ENCODE peak calls at places on chromosomes 13 and 19, in five cellular contexts. One of them, this sample, is unnamed.

GRCh38 chr13:76225815-76226489 is 589.8 kb downstream of the LMO7 start:
- DNase-seq in activated CD8-positive, alpha-beta memory T cell treated with anti-CD3 and anti-CD28 coated beads for 4 hours: no peak
- DNase-seq in RCC 7860: no peak
- DNase-seq in CD4-positive, alpha-beta T cell: no peak
- DNase-seq in NCI-H345: no peak
- DNase-seq in this sample: no peak

GRCh38 chr19:56868446-56868845 is 27.9 kb upstream of the PEG3 start:
- DNase-seq in activated CD8-positive, alpha-beta memory T cell treated with anti-CD3 and anti-CD28 coated beads for 4 hours: no peak
- DNase-seq in RCC 7860: no peak
- DNase-seq in CD4-positive, alpha-beta T cell: no peak
- DNase-seq in NCI-H345: no peak
- DNase-seq in this sample: no peak

GRCh38 chr13:110419391-110419791 is 112.3 kb downstream of the COL4A2 start:
- DNase-seq in CD4-positive, alpha-beta T cell: no peak
- DNase-seq in RCC 7860: no peak
- DNase-seq in NCI-H345: no peak
- DNase-seq in activated CD8-positive, alpha-beta memory T cell treated with anti-CD3 and anti-CD28 coated beads for 4 hours: no peak
- DNase-seq in this sample: no peak

GRCh38 chr13:51246411-51247298 is 24.5 kb downstream of the FAM124A start:
- DNase-seq in CD4-positive, alpha-beta T cell: no peak
- DNase-seq in RCC 7860: no peak
- DNase-seq in NCI-H345: peak
- DNase-seq in activated CD8-positive, alpha-beta memory T cell treated with anti-CD3 and anti-CD28 coated beads for 4 hours: no peak
- DNase-seq in this sample: no peak

GRCh38 chr19:28519950-28520861 is 692.7 kb downstream of the UQCRFS1 start:
- DNase-seq in activated CD8-positive, alpha-beta memory T cell treated with anti-CD3 and anti-CD28 coated beads for 4 hours: no peak
- DNase-seq in NCI-H345: peak
- DNase-seq in RCC 7860: no peak
- DNase-seq in CD4-positive, alpha-beta T cell: no peak
- DNase-seq in this sample: no peak

GRCh38 chr19:19217110-19217509 is 5.4 kb downstream of the NCAN start:
- DNase-seq in activated CD8-positive, alpha-beta memory T cell treated with anti-CD3 and anti-CD28 coated beads for 4 hours: no peak
- DNase-seq in RCC 7860: peak
- DNase-seq in CD4-positive, alpha-beta T cell: no peak
- DNase-seq in NCI-H345: no peak
- DNase-seq in this sample: no peak

GRCh38 chr13:31236211-31236786 is 36.5 kb downstream of the B3GLCT start:
- DNase-seq in RCC 7860: peak
- DNase-seq in CD4-positive, alpha-beta T cell: no peak
- DNase-seq in NCI-H345: peak
- DNase-seq in activated CD8-positive, alpha-beta memory T cell treated with anti-CD3 and anti-CD28 coated beads for 4 hours: no peak
- DNase-seq in this sample: no peak

GRCh38 chr13:91280806-91281205 is 66.7 kb upstream of the MIR17HG start:
- DNase-seq in activated CD8-positive, alpha-beta memory T cell treated with anti-CD3 and anti-CD28 coated beads for 4 hours: no peak
- DNase-seq in NCI-H345: no peak
- DNase-seq in CD4-positive, alpha-beta T cell: no peak
- DNase-seq in RCC 7860: no peak
- DNase-seq in this sample: no peak

GRCh38 chr19:10049626-10050025 is 36.3 kb downstream of the RDH8 start:
- DNase-seq in RCC 7860: no peak
- DNase-seq in CD4-positive, alpha-beta T cell: no peak
- DNase-seq in activated CD8-positive, alpha-beta memory T cell treated with anti-CD3 and anti-CD28 coated beads for 4 hours: no peak
- DNase-seq in NCI-H345: no peak
- DNase-seq in this sample: no peak

GRCh38 chr13:31322702-31323101 is 122.9 kb downstream of the B3GLCT start:
- DNase-seq in RCC 7860: no peak
- DNase-seq in activated CD8-positive, alpha-beta memory T cell treated with anti-CD3 and anti-CD28 coated beads for 4 hours: no peak
- DNase-seq in NCI-H345: no peak
- DNase-seq in CD4-positive, alpha-beta T cell: no peak
- DNase-seq in this sample: no peak

GRCh38 chr19:4909897-4910593 is 744 bp downstream of the UHRF1 start:
- DNase-seq in NCI-H345: peak
- DNase-seq in CD4-positive, alpha-beta T cell: peak
- DNase-seq in activated CD8-positive, alpha-beta memory T cell treated with anti-CD3 and anti-CD28 coated beads for 4 hours: peak
- DNase-seq in RCC 7860: peak
- DNase-seq in this sample: peak

GRCh38 chr13:25453966-25454365 is 82.2 kb downstream of the ATP8A2 start:
- DNase-seq in CD4-positive, alpha-beta T cell: no peak
- DNase-seq in NCI-H345: no peak
- DNase-seq in RCC 7860: peak
- DNase-seq in activated CD8-positive, alpha-beta memory T cell treated with anti-CD3 and anti-CD28 coated beads for 4 hours: no peak
- DNase-seq in this sample: no peak

GRCh38 chr19:4279530-4280422 is 710 bp downstream of the SHD start:
- DNase-seq in NCI-H345: no peak
- DNase-seq in activated CD8-positive, alpha-beta memory T cell treated with anti-CD3 and anti-CD28 coated beads for 4 hours: no peak
- DNase-seq in RCC 7860: no peak
- DNase-seq in CD4-positive, alpha-beta T cell: no peak
- DNase-seq in this sample: no peak

GRCh38 chr19:10624585-10624984 is 768 bp upstream of the SLC44A2 start:
- DNase-seq in activated CD8-positive, alpha-beta memory T cell treated with anti-CD3 and anti-CD28 coated beads for 4 hours: no peak
- DNase-seq in RCC 7860: no peak
- DNase-seq in NCI-H345: no peak
- DNase-seq in CD4-positive, alpha-beta T cell: peak
- DNase-seq in this sample: no peak

GRCh38 chr13:102825921-102826706 is 19.7 kb upstream of the ERCC5 start:
- DNase-seq in activated CD8-positive, alpha-beta memory T cell treated with anti-CD3 and anti-CD28 coated beads for 4 hours: no peak
- DNase-seq in NCI-H345: no peak
- DNase-seq in RCC 7860: peak
- DNase-seq in CD4-positive, alpha-beta T cell: no peak
- DNase-seq in this sample: no peak

GRCh38 chr13:50805805-50806204 is 37.7 kb downstream of the DLEU7 start:
- DNase-seq in CD4-positive, alpha-beta T cell: no peak
- DNase-seq in RCC 7860: no peak
- DNase-seq in NCI-H345: no peak
- DNase-seq in activated CD8-positive, alpha-beta memory T cell treated with anti-CD3 and anti-CD28 coated beads for 4 hours: no peak
- DNase-seq in this sample: no peak

GRCh38 chr13:89076622-89077021 is 1405.5 kb downstream of the SLITRK5 start:
- DNase-seq in NCI-H345: no peak
- DNase-seq in RCC 7860: no peak
- DNase-seq in CD4-positive, alpha-beta T cell: no peak
- DNase-seq in activated CD8-positive, alpha-beta memory T cell treated with anti-CD3 and anti-CD28 coated beads for 4 hours: no peak
- DNase-seq in this sample: no peak

GRCh38 chr19:54461201-54462071 is 2.1 kb downstream of the LENG9 start:
- DNase-seq in CD4-positive, alpha-beta T cell: no peak
- DNase-seq in RCC 7860: no peak
- DNase-seq in NCI-H345: no peak
- DNase-seq in activated CD8-positive, alpha-beta memory T cell treated with anti-CD3 and anti-CD28 coated beads for 4 hours: no peak
- DNase-seq in this sample: no peak

GRCh38 chr13:111548805-111549204 is 228.4 kb downstream of the TEX29 start:
- DNase-seq in RCC 7860: no peak
- DNase-seq in CD4-positive, alpha-beta T cell: no peak
- DNase-seq in NCI-H345: no peak
- DNase-seq in activated CD8-positive, alpha-beta memory T cell treated with anti-CD3 and anti-CD28 coated beads for 4 hours: no peak
- DNase-seq in this sample: no peak

GRCh38 chr13:61413572-61413971 is 2.1 kb downstream of the PCDH20 start:
- DNase-seq in RCC 7860: no peak
- DNase-seq in CD4-positive, alpha-beta T cell: no peak
- DNase-seq in activated CD8-positive, alpha-beta memory T cell treated with anti-CD3 and anti-CD28 coated beads for 4 hours: no peak
- DNase-seq in NCI-H345: no peak
- DNase-seq in this sample: no peak

GRCh38 chr19:4360081-4360569 is 16.8 kb downstream of the MPND start:
- DNase-seq in RCC 7860: no peak
- DNase-seq in CD4-positive, alpha-beta T cell: no peak
- DNase-seq in NCI-H345: no peak
- DNase-seq in activated CD8-positive, alpha-beta memory T cell treated with anti-CD3 and anti-CD28 coated beads for 4 hours: no peak
- DNase-seq in this sample: no peak

GRCh38 chr13:23159205-23159586 is 21.6 kb upstream of the SGCG start:
- DNase-seq in CD4-positive, alpha-beta T cell: no peak
- DNase-seq in NCI-H345: peak
- DNase-seq in activated CD8-positive, alpha-beta memory T cell treated with anti-CD3 and anti-CD28 coated beads for 4 hours: no peak
- DNase-seq in RCC 7860: no peak
- DNase-seq in this sample: no peak

GRCh38 chr19:16018801-16019551 is 57.3 kb upstream of the TPM4 start:
- DNase-seq in RCC 7860: no peak
- DNase-seq in activated CD8-positive, alpha-beta memory T cell treated with anti-CD3 and anti-CD28 coated beads for 4 hours: no peak
- DNase-seq in CD4-positive, alpha-beta T cell: no peak
- DNase-seq in NCI-H345: no peak
- DNase-seq in this sample: no peak